ENCODE peak calls at places on chromosomes 3 and 15, in six cellular contexts. L is fibroblast of lung, D is colonic mucosa, G is neural progenitor cell, T is astrocyte, R is osteoblast. Q is an unnamed sample. For H3K36me3, the result is how much of the 10 kb centered on the place peaks cover.

GRCh38 chr3:58491506-58492384 is at the start of gene KCTD6:
- DNase-seq in R (peak), T (peak), L (peak), D (peak), G (peak), Q (peak)

GRCh38 chr3:8970971-8971589 is 7.8 kb upstream of the RAD18 start:
- DNase-seq in T (no peak), G (peak), D (peak), R (peak), L (peak), Q (peak)

GRCh38 chr3:77506384-77506783 is 466.5 kb downstream of the ROBO2 start:
- DNase-seq in L (no peak), T (no peak), D (no peak), R (no peak), G (no peak), Q (no peak)

GRCh38 chr3:100954990-100955389 is 38.2 kb downstream of the ABI3BP start:
- DNase-seq in L (peak), D (peak), R (peak), G (no peak), T (peak), Q (peak)

GRCh38 chr15:52568569-52569243 is at the start of gene ARPP19:
- DNase-seq in T (peak), L (peak), D (peak), R (peak), G (peak), Q (peak)

GRCh38 chr3:194250104-194251002 is 100.8 kb downstream of the CPN2 start:
- DNase-seq in L (peak), G (no peak), D (peak), R (peak), T (peak), Q (no peak)

GRCh38 chr15:85708402-85708932 is 86.3 kb downstream of the KLHL25 start:
- DNase-seq in L (no peak), R (no peak), G (no peak), T (peak), D (peak), Q (no peak)

GRCh38 chr3:157755254-157755653 is 252.0 kb upstream of the VEPH1 start:
- DNase-seq in D (no peak), R (no peak), G (no peak), L (no peak), T (no peak), Q (no peak)

GRCh38 chr15:57323299-57323805 is 53.0 kb upstream of the CGNL1 start:
- DNase-seq in L (no peak), G (no peak), T (no peak), D (peak), R (no peak), Q (no peak)
- H3K4me3 ChIP-seq in L (no peak), G (no peak), T (no peak), D (no peak), R (no peak), Q (no peak)

GRCh38 chr15:98548172-98548971 is 100.0 kb upstream of the IGF1R start:
- DNase-seq in G (peak), T (peak), D (peak), R (peak), L (peak), Q (peak)
- TF ChIP-seq CTCF in G (peak), T (no peak), D (no peak), R (no peak), L (peak), Q (peak)

GRCh38 chr3:46679681-46680080 is 13.8 kb downstream of the ALS2CL start:
- DNase-seq in D (no peak), G (no peak), R (no peak), L (no peak), T (no peak), Q (no peak)

GRCh38 chr3:46678280-46678679 is 15.2 kb downstream of the ALS2CL start:
- DNase-seq in D (no peak), R (peak), T (no peak), L (no peak), G (no peak), Q (no peak)

GRCh38 chr3:46682156-46682555 is 11.3 kb downstream of the ALS2CL start:
- DNase-seq in D (no peak), L (no peak), R (no peak), G (no peak), T (no peak), Q (no peak)

GRCh38 chr3:46681387-46681786 is 12.1 kb downstream of the ALS2CL start:
- DNase-seq in R (peak), L (no peak), D (no peak), T (no peak), G (no peak), Q (no peak)

DNA sequence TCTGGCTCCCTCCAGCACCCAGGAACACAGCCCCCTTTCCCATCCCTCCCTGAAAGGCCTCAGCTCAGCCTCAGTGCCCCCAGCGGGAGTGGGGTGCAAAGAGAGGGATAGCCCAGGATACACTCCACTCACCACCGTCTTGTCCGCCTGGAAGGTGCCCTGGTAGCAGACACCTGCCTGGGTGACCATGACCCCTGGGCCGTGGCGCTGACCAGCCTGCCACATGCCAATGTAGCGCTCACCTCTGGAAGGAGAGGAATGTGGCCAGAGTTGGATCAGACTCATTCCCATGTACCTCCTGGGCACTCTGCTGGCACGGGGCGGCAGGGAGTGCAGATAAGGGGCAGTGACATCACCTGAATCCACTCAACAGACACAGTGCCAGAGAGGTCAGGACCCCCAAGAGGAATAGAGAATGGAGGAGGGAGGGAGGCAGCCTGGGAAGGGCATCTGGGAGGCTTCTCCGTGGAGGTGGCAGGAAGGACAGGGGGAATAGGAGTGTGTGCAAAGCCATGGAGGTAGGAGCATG is 13.1 kb downstream of the ALS2CL start:
- DNase-seq in T (no peak), L (no peak), G (no peak), R (peak), D (no peak), Q (no peak)
- H3K36me3 ChIP-seq in T (under half), L (under half), G (under half), R (under half), D (under half), Q (half or more)

DNA sequence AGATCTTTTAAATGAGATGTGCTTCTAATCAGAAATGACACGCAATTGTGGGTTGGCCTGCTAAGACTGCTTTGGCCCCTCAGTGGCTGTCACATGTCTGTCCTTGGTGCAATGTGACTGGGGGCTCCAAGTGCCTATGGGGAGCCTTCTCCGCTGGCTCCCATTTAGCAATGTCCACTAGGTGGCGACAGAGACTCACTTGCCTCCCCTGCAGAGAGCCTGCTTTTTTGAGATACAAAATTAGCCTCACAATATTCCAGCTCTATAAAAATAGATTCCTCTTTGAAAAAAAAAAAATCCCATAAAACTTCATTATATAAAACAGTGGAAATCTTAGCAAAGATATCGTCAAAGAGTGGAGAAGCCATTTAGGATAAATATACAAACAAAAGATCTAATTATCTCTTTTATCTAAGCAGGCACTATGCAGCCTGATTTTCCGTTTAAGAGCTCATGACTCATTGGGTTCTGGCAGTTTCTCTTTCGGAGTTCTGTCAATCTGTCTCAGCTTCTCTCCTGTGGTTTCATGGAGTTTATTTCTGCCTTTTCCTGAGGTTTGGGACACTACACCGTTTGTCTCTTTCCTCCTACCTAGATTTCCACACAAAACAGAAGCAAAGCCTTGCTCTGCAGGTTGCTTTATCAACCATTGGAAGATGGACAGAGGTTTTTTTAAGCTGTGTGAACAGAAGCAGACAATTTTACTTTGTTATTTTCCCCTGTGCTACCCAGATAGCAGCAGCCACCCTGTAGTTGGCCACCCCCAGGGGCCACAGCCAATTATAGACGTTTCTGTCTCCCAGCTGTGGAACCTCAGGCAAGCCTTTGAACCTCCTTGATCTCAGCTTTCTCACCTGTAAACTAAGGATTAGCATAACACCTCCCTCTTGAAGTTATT is 68.4 kb upstream of the TNFAIP8L3 start:
- DNase-seq in T (peak), R (peak), D (peak), G (peak), L (peak), Q (peak)
- H3K4me3 ChIP-seq in T (peak), R (peak), D (no peak), G (no peak), L (no peak), Q (no peak)

GRCh38 chr3:45906681-45907220 is 20.4 kb downstream of the CCR9 start:
- DNase-seq in D (no peak), T (peak), G (peak), R (peak), L (peak), Q (peak)
- TF ChIP-seq CTCF in D (no peak), T (peak), G (peak), R (peak), L (peak), Q (peak)

Q was measured in bronchial epithelial cell.